ENCODE peak calls at places on chromosomes 16 and 17, in ten cellular contexts. Z is dorsolateral prefrontal cortex, H is endodermal cell, P is WTC11, D is neural crest cell, E is left ventricle myocardium inferior, M is AG09309, Q is tibial artery, F is fibroblast of lung, L is tibial nerve. T is an unnamed sample.

GRCh38 chr17:63775420-63775819 is 1.4 kb downstream of the DDX42 start:
- DNase-seq in Z (no peak), H (peak), P (no peak), D (no peak), E (no peak), M (no peak), Q (no peak), F (peak), L (no peak), T (no peak)

GRCh38 chr16:30875881-30876791 is 17.7 kb downstream of the BCL7C start:
- DNase-seq in Z (no peak), H (no peak), P (no peak), D (peak), E (no peak), M (no peak), Q (no peak), F (peak), L (no peak), T (peak)

GRCh38 chr16:71626018-71626857 is at the start of gene MARVELD3:
- DNase-seq in Z (no peak), H (peak), P (peak), D (no peak), E (no peak), M (no peak), Q (peak), F (no peak), L (no peak), T (peak)

GRCh38 chr17:75639771-75640555 is 6.7 kb downstream of the SMIM5 start:
- DNase-seq in Z (no peak), H (peak), P (no peak), D (no peak), E (no peak), M (no peak), Q (no peak), F (no peak), L (no peak), T (peak)

GRCh38 chr16:49857423-49858181 is 1.7 kb upstream of the ZNF423 start:
- DNase-seq in Z (no peak), H (peak), P (peak), D (peak), E (peak), M (no peak), Q (peak), F (peak), L (no peak), T (peak)

GRCh38 chr17:39738568-39738901 is 797 bp downstream of the GRB7 start:
- DNase-seq in Z (peak), H (peak), P (peak), D (no peak), E (no peak), M (no peak), Q (no peak), F (no peak), L (no peak), T (no peak)

GRCh38 chr17:57033296-57033695 is 51.8 kb upstream of the AKAP1 start:
- DNase-seq in Z (no peak), H (no peak), P (no peak), D (no peak), E (no peak), M (no peak), Q (peak), F (no peak), L (no peak), T (no peak)

GRCh38 chr17:35062284-35062683 is 1.2 kb downstream of the RFFL start:
- DNase-seq in Z (no peak), H (no peak), P (no peak), D (no peak), E (no peak), M (no peak), Q (no peak), F (no peak), L (no peak), T (no peak)

GRCh38 chr17:35448214-35448898 is at the start of gene SLFN13:
- DNase-seq in Z (no peak), H (peak), P (peak), D (peak), E (peak), M (no peak), Q (peak), F (peak), L (peak), T (peak)

GRCh38 chr17:40416671-40417070 is 1.0 kb downstream of the TOP2A start:
- DNase-seq in Z (no peak), H (no peak), P (no peak), D (no peak), E (no peak), M (no peak), Q (no peak), F (no peak), L (no peak), T (no peak)

GRCh38 chr17:64063766-64064224 is 43.4 kb upstream of the ICAM2 start:
- DNase-seq in Z (no peak), H (peak), P (peak), D (peak), E (peak), M (no peak), Q (no peak), F (peak), L (no peak), T (peak)

GRCh38 chr17:77942111-77942988 is 16.2 kb upstream of the TNRC6C start:
- DNase-seq in Z (peak), H (no peak), P (no peak), D (peak), E (peak), M (no peak), Q (no peak), F (no peak), L (peak), T (no peak)

GRCh38 chr17:59001158-59001814 is 105.4 kb downstream of the TRIM37 start:
- DNase-seq in Z (no peak), H (peak), P (no peak), D (no peak), E (no peak), M (no peak), Q (no peak), F (peak), L (peak), T (no peak)

GRCh38 chr17:30964878-30965277 is 6.0 kb upstream of the RNF135 start:
- DNase-seq in Z (no peak), H (peak), P (no peak), D (no peak), E (no peak), M (no peak), Q (peak), F (no peak), L (no peak), T (no peak)

GRCh38 chr17:40916366-40916765 is 21.1 kb downstream of the KRT23 start:
- DNase-seq in Z (no peak), H (no peak), P (no peak), D (no peak), E (no peak), M (no peak), Q (no peak), F (no peak), L (no peak), T (no peak)

GRCh38 chr16:84648595-84649510 is 542 bp downstream of the KLHL36 start:
- DNase-seq in Z (peak), H (peak), P (peak), D (peak), E (peak), M (no peak), Q (peak), F (no peak), L (peak), T (peak)

GRCh38 chr17:42460371-42460770 is 1.7 kb downstream of the ATP6V0A1 start:
- DNase-seq in Z (no peak), H (no peak), P (no peak), D (no peak), E (no peak), M (no peak), Q (no peak), F (no peak), L (no peak), T (no peak)

GRCh38 chr17:42459983-42460300 is 1.3 kb downstream of the ATP6V0A1 start:
- DNase-seq in Z (no peak), H (no peak), P (no peak), D (no peak), E (no peak), M (no peak), Q (no peak), F (peak), L (no peak), T (no peak)

GRCh38 chr17:42458497-42459255 is at the start of gene ATP6V0A1:
- DNase-seq in Z (peak), H (peak), P (peak), D (peak), E (peak), M (no peak), Q (peak), F (peak), L (peak), T (peak)

GRCh38 chr17:42457107-42457787 is 1.4 kb upstream of the ATP6V0A1 start:
- DNase-seq in Z (no peak), H (no peak), P (no peak), D (no peak), E (no peak), M (no peak), Q (no peak), F (no peak), L (peak), T (no peak)

DNA sequence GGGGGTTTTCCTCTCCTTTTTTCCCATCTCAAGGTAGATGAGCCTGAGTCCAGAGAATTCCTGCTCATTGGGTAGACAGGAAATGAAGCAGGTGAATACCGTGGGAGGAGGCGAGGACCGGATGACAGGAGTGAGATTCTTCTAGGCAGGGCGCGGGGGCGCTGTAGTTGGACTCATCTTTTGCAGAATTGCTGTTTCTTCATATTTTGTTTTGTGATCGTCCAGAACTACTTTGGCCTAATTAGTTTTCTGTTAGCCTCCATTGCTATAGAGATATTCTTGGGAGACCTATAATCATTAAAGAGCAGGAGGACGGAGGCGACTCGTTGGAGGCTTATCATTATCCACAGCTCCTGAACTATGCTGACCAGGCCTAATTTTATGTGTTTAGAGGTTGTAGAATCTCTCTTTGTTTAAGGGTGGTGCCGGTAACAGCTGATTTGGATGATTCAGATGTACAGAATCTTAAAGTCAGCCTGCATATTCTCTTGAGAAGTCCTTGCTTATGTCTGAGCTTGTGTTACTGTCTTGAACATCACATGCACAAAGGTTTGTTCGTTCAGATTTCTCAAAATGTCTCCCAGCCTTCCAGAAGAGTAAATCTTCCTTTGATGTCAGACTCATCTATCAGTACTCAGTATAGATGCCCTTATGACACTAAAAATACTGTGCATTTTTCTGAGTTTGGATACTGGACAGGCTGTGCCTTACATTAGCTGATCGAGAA is 741 bp downstream of the ATP6V0A1 start:
- DNase-seq in Z (peak), H (peak), P (peak), D (peak), E (peak), M (no peak), Q (peak), F (peak), L (peak), T (peak)
- TF ChIP-seq CTCF in Z (peak), H (peak), P (no peak), D (peak), E (peak), M (peak), Q (peak), F (peak), L (no peak), T (no peak)

GRCh38 chr16:80976946-80977345 is 29.7 kb downstream of the CMC2 start:
- DNase-seq in Z (no peak), H (no peak), P (no peak), D (no peak), E (no peak), M (no peak), Q (no peak), F (no peak), L (no peak), T (no peak)

GRCh38 chr16:80973991-80974390 is 32.7 kb downstream of the CMC2 start:
- DNase-seq in Z (no peak), H (no peak), P (no peak), D (no peak), E (no peak), M (no peak), Q (no peak), F (no peak), L (no peak), T (no peak)

GRCh38 chr16:80971814-80972213 is 34.9 kb downstream of the CMC2 start:
- DNase-seq in Z (peak), H (no peak), P (no peak), D (no peak), E (no peak), M (no peak), Q (no peak), F (no peak), L (no peak), T (peak)

GRCh38 chr16:80972611-80973010 is 34.1 kb downstream of the CMC2 start:
- DNase-seq in Z (no peak), H (no peak), P (no peak), D (no peak), E (no peak), M (no peak), Q (no peak), F (no peak), L (no peak), T (no peak)

DNA sequence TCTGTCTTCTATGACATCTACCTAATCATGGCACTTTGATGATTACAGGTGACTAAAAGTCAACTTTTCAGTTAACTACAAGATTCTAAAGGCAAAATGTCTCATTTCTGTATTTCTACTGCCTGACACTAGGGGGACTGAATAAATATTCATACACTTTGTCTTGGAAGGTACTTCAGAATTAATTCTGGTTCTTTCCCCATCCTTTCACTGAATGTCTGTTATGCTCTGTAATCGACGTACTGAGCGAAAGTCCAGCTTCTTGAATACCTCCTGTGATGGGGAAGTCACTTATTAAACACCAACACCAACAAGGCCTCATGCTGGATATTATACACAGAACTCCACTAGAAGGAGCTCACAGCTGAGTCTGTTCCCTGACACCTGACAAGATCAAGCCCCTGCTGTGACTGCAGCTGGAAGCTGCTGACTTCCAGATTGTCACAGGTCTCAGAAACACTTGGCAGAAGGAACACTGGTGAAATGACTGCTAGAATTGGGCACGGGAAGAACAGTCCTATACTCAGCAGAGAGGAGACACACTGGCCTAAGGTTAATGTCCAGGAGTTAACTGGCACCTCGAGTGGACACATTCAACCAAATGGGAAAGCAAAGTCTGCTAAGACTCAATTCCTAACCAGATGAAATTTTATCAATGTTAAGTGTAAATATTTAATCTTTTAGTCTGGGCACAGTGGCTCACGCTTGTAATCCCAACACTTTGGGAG is 31.9 kb downstream of the CMC2 start:
- DNase-seq in Z (peak), H (peak), P (no peak), D (no peak), E (no peak), M (no peak), Q (no peak), F (no peak), L (no peak), T (peak)
- TF ChIP-seq CTCF in Z (no peak), H (peak), P (peak), D (peak), E (no peak), M (no peak), Q (no peak), F (peak), L (no peak), T (peak)

GRCh38 chr17:18011286-18011685 is 27.7 kb downstream of the ATPAF2 start:
- DNase-seq in Z (no peak), H (no peak), P (no peak), D (no peak), E (no peak), M (no peak), Q (no peak), F (no peak), L (no peak), T (no peak)
- TF ChIP-seq CTCF in Z (no peak), H (no peak), P (no peak), D (no peak), E (no peak), M (no peak), Q (no peak), F (no peak), L (no peak), T (no peak)

GRCh38 chr17:81871387-81872120 is 417 bp upstream of the ARHGDIA start:
- DNase-seq in Z (peak), H (peak), P (peak), D (peak), E (peak), M (no peak), Q (peak), F (peak), L (peak), T (peak)
- TF ChIP-seq CTCF in Z (peak), H (peak), P (no peak), D (peak), E (peak), M (no peak), Q (peak), F (peak), L (peak), T (no peak)

GRCh38 chr16:17493012-17493411 is 22.3 kb upstream of the XYLT1 start:
- DNase-seq in Z (no peak), H (no peak), P (no peak), D (no peak), E (no peak), M (no peak), Q (no peak), F (no peak), L (no peak), T (no peak)

GRCh38 chr16:17488506-17488905 is 17.7 kb upstream of the XYLT1 start:
- DNase-seq in Z (no peak), H (no peak), P (no peak), D (no peak), E (no peak), M (no peak), Q (no peak), F (no peak), L (no peak), T (no peak)

DNA sequence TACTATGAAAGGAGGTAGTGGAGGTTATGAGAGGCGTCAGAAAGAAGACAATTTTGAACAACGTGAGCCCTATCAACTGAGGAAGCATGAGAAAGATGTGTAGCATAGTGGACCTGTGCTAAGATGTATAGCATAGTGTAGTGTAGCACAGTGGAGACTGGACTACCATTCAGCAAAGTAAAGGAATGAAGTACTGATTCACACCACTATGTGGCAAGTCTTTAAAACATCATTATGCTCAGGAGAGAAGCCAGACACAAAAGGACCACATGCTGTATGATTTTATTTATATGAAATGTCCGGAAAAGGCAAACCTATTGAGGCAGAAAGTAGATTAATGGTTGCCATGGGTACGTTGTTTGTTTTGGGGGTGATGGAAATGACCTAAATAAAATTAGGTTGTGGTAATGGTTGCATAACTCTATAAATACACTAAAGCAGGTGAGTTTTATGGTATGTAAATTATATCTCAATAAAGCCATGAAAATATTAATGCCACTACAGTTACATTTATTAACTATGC is 20.4 kb upstream of the XYLT1 start:
- DNase-seq in Z (no peak), H (no peak), P (no peak), D (no peak), E (no peak), M (no peak), Q (no peak), F (no peak), L (no peak), T (no peak)
- TF ChIP-seq CTCF in Z (no peak), H (no peak), P (no peak), D (no peak), E (no peak), M (no peak), Q (no peak), F (no peak), L (no peak), T (no peak)

DNA sequence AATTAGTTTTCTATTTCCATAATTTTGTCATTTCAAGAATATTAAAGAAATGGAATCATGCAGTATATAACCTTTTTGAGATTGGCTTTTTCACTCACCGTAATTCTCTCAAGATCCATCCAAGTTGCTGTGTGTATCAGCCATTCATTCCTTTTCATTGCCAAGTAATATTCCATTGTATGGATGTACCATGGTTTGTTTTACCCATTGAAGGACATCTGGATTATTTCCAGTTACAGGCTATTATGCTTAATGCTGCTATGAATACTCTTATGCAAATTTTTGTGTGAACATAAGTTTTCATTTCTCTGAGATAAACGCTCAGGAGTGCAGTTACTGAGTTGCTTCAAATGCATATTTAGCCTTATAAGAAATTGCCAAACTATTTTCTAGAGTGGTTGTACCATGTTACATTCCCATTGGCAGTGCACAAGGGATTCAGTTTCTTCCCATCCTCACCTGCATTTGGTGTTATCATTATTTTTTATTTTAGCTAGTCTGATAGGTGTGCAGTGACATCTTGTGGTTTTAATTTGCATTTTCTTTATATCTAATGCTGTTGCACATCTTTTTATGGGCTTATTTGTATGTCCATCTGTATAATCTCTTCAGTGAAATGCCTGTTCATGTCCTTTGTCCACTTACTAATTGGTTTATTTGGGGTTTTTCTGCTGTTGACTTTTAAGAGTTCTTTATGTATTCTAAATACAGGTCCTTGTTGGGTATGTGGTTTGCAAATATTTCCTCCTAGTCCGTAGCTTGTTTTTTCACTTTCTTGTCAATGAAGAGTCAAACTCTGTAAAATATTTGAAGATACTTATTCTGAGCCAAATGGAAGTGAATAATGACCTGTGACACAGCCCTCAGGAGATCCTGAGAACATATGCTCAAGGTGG is 32.7 kb downstream of the BMERB1 start:
- DNase-seq in Z (no peak), H (no peak), P (no peak), D (no peak), E (no peak), M (no peak), Q (no peak), F (no peak), L (no peak), T (no peak)
- TF ChIP-seq CTCF in Z (no peak), H (peak), P (no peak), D (no peak), E (peak), M (peak), Q (peak), F (no peak), L (no peak), T (no peak)

GRCh38 chr17:48681609-48682008 is 40.7 kb downstream of the PRAC1 start:
- DNase-seq in Z (no peak), H (peak), P (no peak), D (no peak), E (no peak), M (no peak), Q (no peak), F (no peak), L (no peak), T (no peak)

GRCh38 chr17:48676963-48677558 is 45.3 kb downstream of the PRAC1 start:
- DNase-seq in Z (no peak), H (no peak), P (no peak), D (no peak), E (no peak), M (no peak), Q (no peak), F (no peak), L (no peak), T (no peak)

GRCh38 chr17:48679385-48680096 is 42.8 kb downstream of the PRAC1 start:
- DNase-seq in Z (no peak), H (no peak), P (no peak), D (no peak), E (no peak), M (no peak), Q (no peak), F (no peak), L (no peak), T (no peak)

GRCh38 chr17:48678141-48678971 is 44.0 kb downstream of the PRAC1 start:
- DNase-seq in Z (peak), H (peak), P (peak), D (peak), E (peak), M (no peak), Q (peak), F (peak), L (peak), T (peak)
- TF ChIP-seq CTCF in Z (peak), H (peak), P (peak), D (peak), E (peak), M (peak), Q (peak), F (peak), L (peak), T (peak)